ENCODE peak calls at places on chromosome 1, in ten cellular contexts. W is DMS 273 treated with DMSO at 0.1 percent for 48 hours; V is anterior cingulate cortex; X is aorta; L is stimulated activated CD8-positive, alpha-beta memory T cell treated with anti-CD3 and anti-CD28 coated beads, Interleukin-4, amount 100 ng/mL, for 4 hours; D is germinal center; R is HuH-7.5; K is activated effector memory CD4-positive, alpha-beta T cell treated with Interleukin-2 at 50 U/mL for 16 hours; J is NCI-H1105; Z is hepatocyte. S is an unnamed sample.

GRCh38 chr1:173475564-173476196 is 1.5 kb upstream of the PRDX6 start:
- DNase-seq in W (no peak), V (no peak), X (no peak), L (no peak), D (no peak), R (no peak), K (no peak), J (no peak), Z (peak; percentile 56), S (peak; percentile 14)

GRCh38 chr1:169086603-169087455 is 19.7 kb upstream of the ATP1B1 start:
- DNase-seq in W (peak; percentile 81), V (no peak), X (no peak), L (no peak), D (no peak), R (no peak), K (no peak), J (no peak), Z (peak; percentile 74), S (no peak)

GRCh38 chr1:7554343-7555270 is 216.5 kb upstream of the VAMP3 start:
- DNase-seq in W (no peak), V (no peak), X (peak; percentile 41), L (no peak), D (no peak), R (no peak), K (no peak), J (no peak), Z (no peak), S (no peak)

GRCh38 chr1:183097438-183098051 is 74.3 kb downstream of the LAMC1 start:
- DNase-seq in W (no peak), V (no peak), X (no peak), L (no peak), D (no peak), R (no peak), K (no peak), J (no peak), Z (peak; percentile 15), S (no peak)

GRCh38 chr1:207659545-207660148 is 14.7 kb downstream of the CR1L start:
- DNase-seq in W (no peak), V (no peak), X (no peak), L (no peak), D (no peak), R (no peak), K (no peak), J (no peak), Z (no peak), S (peak; percentile 10)

GRCh38 chr1:239630767-239631166 is 244.4 kb downstream of the CHRM3 start:
- DNase-seq in W (no peak), V (no peak), X (no peak), L (no peak), D (no peak), R (no peak), K (no peak), J (no peak), Z (no peak), S (no peak)

GRCh38 chr1:18852501-18852900 is 7.0 kb downstream of the TAS1R2 start:
- DNase-seq in W (no peak), V (no peak), X (peak; percentile 64), L (no peak), D (no peak), R (no peak), K (no peak), J (no peak), Z (no peak), S (no peak)

GRCh38 chr1:3015744-3016143 is 5.5 kb upstream of the ACTRT2 start:
- DNase-seq in W (no peak), V (no peak), X (peak; percentile 43), L (no peak), D (no peak), R (no peak), K (no peak), J (no peak), Z (no peak), S (peak; percentile 2)

GRCh38 chr1:197464039-197464438 is 196.0 kb downstream of the CRB1 start:
- DNase-seq in W (no peak), V (no peak), X (no peak), L (no peak), D (no peak), R (peak; percentile 14), K (no peak), J (no peak), Z (peak; percentile 46), S (no peak)

GRCh38 chr1:94989398-94989797 is 62.5 kb upstream of the CNN3 start:
- DNase-seq in W (no peak), V (no peak), X (no peak), L (no peak), D (no peak), R (no peak), K (no peak), J (peak; percentile 9), Z (no peak), S (peak; percentile 44)

GRCh38 chr1:6054596-6054995 is 8.9 kb downstream of the KCNAB2 start:
- DNase-seq in W (no peak), V (no peak), X (no peak), L (no peak), D (no peak), R (no peak), K (no peak), J (no peak), Z (no peak), S (no peak)

GRCh38 chr1:196732526-196732925 is 42.1 kb upstream of the CFHR3 start:
- DNase-seq in W (no peak), V (no peak), X (no peak), L (no peak), D (no peak), R (no peak), K (no peak), J (no peak), Z (no peak), S (no peak)

GRCh38 chr1:205273551-205273982 is 45.8 kb downstream of the TMCC2 start:
- DNase-seq in W (peak; percentile 50), V (peak; percentile 64), X (peak; percentile 93), L (peak; percentile 66), D (peak; percentile 91), R (peak; percentile 94), K (peak; percentile 75), J (peak; percentile 88), Z (peak; percentile 92), S (peak; percentile 92)

GRCh38 chr1:3070654-3071506 is 1.9 kb downstream of the PRDM16 start:
- DNase-seq in W (no peak), V (no peak), X (peak; percentile 77), L (no peak), D (no peak), R (no peak), K (no peak), J (no peak), Z (peak; percentile 37), S (no peak)

GRCh38 chr1:168719306-168720111 is 9.5 kb downstream of the DPT start:
- DNase-seq in W (no peak), V (no peak), X (no peak), L (no peak), D (no peak), R (no peak), K (no peak), J (no peak), Z (peak; percentile 23), S (no peak)

GRCh38 chr1:112304151-112304550 is 91.9 kb upstream of the CTTNBP2NL start:
- DNase-seq in W (no peak), V (no peak), X (no peak), L (no peak), D (no peak), R (no peak), K (no peak), J (no peak), Z (no peak), S (no peak)

GRCh38 chr1:97907886-97908285 is 12.9 kb downstream of the DPYD start:
- DNase-seq in W (no peak), V (no peak), X (no peak), L (no peak), D (no peak), R (no peak), K (no peak), J (no peak), Z (no peak), S (no peak)

GRCh38 chr1:25677193-25677773 is 60.7 kb downstream of the MAN1C1 start:
- DNase-seq in W (no peak), V (no peak), X (no peak), L (no peak), D (no peak), R (no peak), K (no peak), J (peak; percentile 18), Z (no peak), S (no peak)

GRCh38 chr1:236575523-236575922 is 28.8 kb downstream of the HEATR1 start:
- DNase-seq in W (no peak), V (no peak), X (no peak), L (no peak), D (no peak), R (no peak), K (no peak), J (no peak), Z (no peak), S (no peak)

GRCh38 chr1:9589144-9589718 is 520 bp downstream of the TMEM201 start:
- DNase-seq in W (no peak), V (no peak), X (peak; percentile 80), L (no peak), D (peak; percentile 40), R (no peak), K (peak; percentile 32), J (no peak), Z (peak; percentile 57), S (peak; percentile 46)

GRCh38 chr1:110495926-110496600 is 22.9 kb downstream of the KCNA10 start:
- DNase-seq in W (peak; percentile 54), V (no peak), X (peak; percentile 86), L (peak; percentile 59), D (peak; percentile 78), R (peak; percentile 83), K (peak; percentile 53), J (peak; percentile 67), Z (peak; percentile 91), S (peak; percentile 82)

GRCh38 chr1:59653968-59654367 is 160.8 kb upstream of the HOOK1 start:
- DNase-seq in W (no peak), V (no peak), X (no peak), L (no peak), D (no peak), R (no peak), K (no peak), J (no peak), Z (no peak), S (no peak)

GRCh38 chr1:234745844-234746797 is 136.1 kb upstream of the IRF2BP2 start:
- DNase-seq in W (no peak), V (no peak), X (no peak), L (no peak), D (no peak), R (no peak), K (no peak), J (no peak), Z (peak; percentile 65), S (no peak)

GRCh38 chr1:154627247-154628121 is 19.5 kb upstream of the ADAR start:
- DNase-seq in W (peak; percentile 74), V (peak; percentile 69), X (peak; percentile 97), L (peak; percentile 95), D (peak; percentile 83), R (peak; percentile 78), K (peak; percentile 78), J (peak; percentile 92), Z (peak; percentile 92), S (peak; percentile 94)

GRCh38 chr1:235933483-235934116 is 66.9 kb upstream of the LYST start:
- DNase-seq in W (no peak), V (no peak), X (no peak), L (no peak), D (peak; percentile 33), R (no peak), K (no peak), J (no peak), Z (no peak), S (no peak)

GRCh38 chr1:31372961-31373896 is at the start of gene FABP3:
- DNase-seq in W (peak; percentile 58), V (peak; percentile 55), X (peak; percentile 93), L (no peak), D (peak; percentile 45), R (peak; percentile 63), K (no peak), J (peak; percentile 33), Z (peak; percentile 94), S (peak; percentile 88)

GRCh38 chr1:12475158-12475934 is 142.7 kb downstream of the DHRS3 start:
- DNase-seq in W (no peak), V (no peak), X (no peak), L (no peak), D (no peak), R (no peak), K (no peak), J (no peak), Z (no peak), S (no peak)

GRCh38 chr1:44208216-44208615 is 5.1 kb upstream of the DMAP1 start:
- DNase-seq in W (no peak), V (no peak), X (no peak), L (no peak), D (no peak), R (no peak), K (no peak), J (no peak), Z (no peak), S (no peak)